ENCODE peak calls at places on chromosomes 1 and 21, in nine cellular contexts. Y is astrocyte, M is GM10248, H is pancreas, O is OCI-LY7, L is HepG2, G is right atrium auricular region, C is endodermal cell, J is mesothelial cell of epicardium. X is an unnamed sample.

GRCh38 chr1:24535021-24535424 is 20.9 kb upstream of the NCMAP start:
- DNase-seq in O (peak), L (no peak), M (peak), G (no peak), J (no peak), Y (no peak), H (no peak), C (peak), X (no peak)

GRCh38 chr1:213393860-213394259 is 342.8 kb downstream of the RPS6KC1 start:
- DNase-seq in L (peak), O (no peak), H (no peak), Y (no peak), C (no peak), G (no peak), J (no peak), M (no peak), X (no peak)

GRCh38 chr1:69568435-69569280 is 936 bp downstream of the LRRC7 start:
- DNase-seq in O (no peak), J (peak), M (peak), L (no peak), G (no peak), C (peak), Y (no peak), H (no peak), X (no peak)

GRCh38 chr1:116433283-116434257 is 60.5 kb downstream of the ATP1A1 start:
- DNase-seq in G (no peak), O (no peak), J (no peak), C (no peak), L (peak), Y (peak), M (no peak), H (peak), X (no peak)

GRCh38 chr1:66262233-66262632 is 271.7 kb upstream of the SGIP1 start:
- DNase-seq in C (no peak), M (no peak), O (no peak), Y (peak), L (no peak), J (no peak), H (no peak), G (no peak), X (no peak)

GRCh38 chr1:91712981-91713841 is 172.7 kb downstream of the TGFBR3 start:
- DNase-seq in Y (no peak), M (peak), L (no peak), O (no peak), J (no peak), C (no peak), H (no peak), G (peak), X (no peak)

GRCh38 chr21:38319781-38320180 is 63.0 kb downstream of the KCNJ15 start:
- DNase-seq in H (no peak), M (no peak), O (no peak), J (no peak), C (no peak), Y (peak), G (no peak), L (no peak), X (no peak)

GRCh38 chr1:3533051-3534048 is 78.0 kb downstream of the MEGF6 start:
- DNase-seq in G (no peak), M (no peak), L (peak), C (peak), O (no peak), Y (no peak), J (no peak), H (no peak), X (no peak)

GRCh38 chr1:85463666-85464496 is 1.1 kb downstream of the DDAH1 start:
- DNase-seq in G (no peak), Y (peak), H (no peak), J (no peak), O (no peak), M (no peak), L (peak), C (no peak), X (no peak)

GRCh38 chr21:44301093-44301492 is 1.2 kb downstream of the PFKL start:
- DNase-seq in C (no peak), Y (no peak), O (peak), L (no peak), H (peak), J (no peak), M (no peak), G (no peak), X (no peak)

GRCh38 chr1:94037392-94038229 is 83.3 kb downstream of the ABCA4 start:
- DNase-seq in H (no peak), G (no peak), O (no peak), Y (no peak), L (no peak), M (peak), J (no peak), C (no peak), X (no peak)

GRCh38 chr1:202551683-202552082 is 158.6 kb downstream of the SYT2 start:
- DNase-seq in M (no peak), H (no peak), G (no peak), L (no peak), C (no peak), O (no peak), J (peak), Y (no peak), X (no peak)

GRCh38 chr21:40243676-40244075 is 376.4 kb downstream of the PCP4 start:
- DNase-seq in J (no peak), O (no peak), H (no peak), Y (no peak), L (no peak), M (no peak), C (no peak), G (no peak), X (no peak)

GRCh38 chr1:58727363-58727762 is 27.5 kb upstream of the MYSM1 start:
- DNase-seq in G (no peak), Y (peak), L (peak), C (no peak), M (no peak), H (no peak), O (no peak), J (no peak), X (no peak)

GRCh38 chr1:6464514-6464836 is 1.5 kb downstream of the TNFRSF25 start:
- DNase-seq in J (no peak), Y (no peak), L (peak), M (no peak), O (no peak), G (no peak), H (peak), C (peak), X (peak)

GRCh38 chr21:46347203-46347550 is 23.2 kb downstream of the PCNT start:
- DNase-seq in O (no peak), M (no peak), H (no peak), C (no peak), L (no peak), J (no peak), G (no peak), Y (no peak), X (no peak)

GRCh38 chr1:34389974-34390373 is 213.3 kb downstream of the C1orf94 start:
- DNase-seq in M (no peak), Y (no peak), L (no peak), J (no peak), O (no peak), C (no peak), H (no peak), G (no peak), X (no peak)

GRCh38 chr1:59315529-59316433 is 18.9 kb downstream of the FGGY start:
- DNase-seq in J (no peak), O (no peak), C (no peak), G (no peak), L (peak), Y (peak), M (no peak), H (no peak), X (no peak)

GRCh38 chr1:62222321-62222720 is 27.7 kb downstream of the L1TD1 start:
- DNase-seq in J (no peak), G (no peak), H (no peak), O (no peak), M (no peak), L (no peak), C (peak), Y (no peak), X (no peak)
- TF ChIP-seq CTCF in J (no peak), G (no peak), H (no peak), O (no peak), M (no peak), L (no peak), C (no peak), Y (no peak), X (no peak)

DNA sequence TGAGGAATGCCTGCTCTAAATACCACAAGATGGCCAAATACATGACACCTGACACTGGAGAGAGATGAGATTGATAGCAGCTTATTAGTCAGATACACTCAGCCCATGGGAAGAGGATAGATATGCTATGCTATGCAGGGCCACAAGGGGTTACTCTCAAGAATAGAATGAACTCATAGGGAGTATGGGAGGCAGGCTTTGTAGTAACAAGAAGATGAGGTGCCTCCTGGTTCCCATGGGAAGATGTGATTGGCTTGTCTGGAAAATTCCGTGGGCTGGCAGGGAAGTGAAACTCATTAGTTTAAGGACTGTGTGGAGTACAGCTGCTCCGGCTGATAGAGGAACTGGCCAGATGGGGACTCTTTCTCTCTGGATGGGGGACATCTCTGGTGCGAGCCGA is 16.5 kb downstream of the CCDC30 start:
- DNase-seq in J (no peak), G (no peak), M (no peak), L (peak), C (peak), Y (peak), O (no peak), H (no peak), X (no peak)
- TF ChIP-seq CTCF in J (no peak), G (no peak), M (no peak), L (no peak), C (peak), Y (peak), O (peak), H (no peak), X (no peak)

DNA sequence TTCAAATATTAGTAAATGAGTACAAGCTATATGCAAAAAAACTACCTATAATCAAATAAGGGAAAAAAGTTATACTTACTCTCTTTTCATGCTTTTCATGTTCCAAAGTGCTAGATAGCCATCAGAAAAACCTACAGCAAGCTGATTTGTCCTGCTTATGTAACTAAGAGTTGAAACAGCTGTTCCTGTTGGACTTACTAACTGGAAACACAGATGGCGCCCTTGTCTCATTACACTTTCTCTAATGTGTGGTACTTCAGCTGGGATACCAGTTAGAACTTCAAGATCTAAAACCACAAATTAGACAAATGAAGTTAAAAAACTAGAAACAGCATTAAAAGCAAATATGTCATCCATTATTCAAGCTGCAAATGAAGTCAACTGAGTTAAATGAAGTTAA is 24.3 kb downstream of the AHCTF1 start:
- DNase-seq in J (no peak), Y (peak), H (no peak), C (no peak), L (peak), O (peak), G (no peak), M (no peak), X (no peak)
- TF ChIP-seq CTCF in J (peak), Y (peak), H (no peak), C (peak), L (peak), O (peak), G (peak), M (peak), X (peak)

DNA sequence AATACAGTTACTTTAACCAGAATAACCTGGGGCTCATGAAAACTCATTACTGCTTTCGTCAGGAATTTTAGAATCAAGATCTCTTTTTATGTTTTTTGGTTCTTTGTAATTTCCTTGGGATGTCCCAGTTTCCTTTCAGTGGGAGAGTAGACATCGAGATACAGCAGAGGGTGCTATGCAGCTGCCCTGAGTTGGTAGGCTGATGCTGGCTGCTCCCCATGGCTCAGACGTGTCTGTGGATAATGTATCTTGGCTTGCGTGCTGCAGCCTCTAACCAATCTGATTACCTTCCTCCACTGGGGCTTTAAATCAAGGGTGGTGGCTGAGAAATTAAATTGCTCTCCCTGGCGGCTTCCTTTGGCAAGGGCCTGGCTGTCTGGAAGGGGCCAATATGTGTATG is 253.7 kb downstream of the CACNA1E start:
- DNase-seq in C (peak), H (no peak), M (no peak), G (no peak), L (no peak), J (no peak), O (no peak), Y (no peak), X (no peak)
- TF ChIP-seq CTCF in C (peak), H (no peak), M (no peak), G (no peak), L (no peak), J (no peak), O (no peak), Y (no peak), X (peak)

GRCh38 chr1:38402230-38402815 is 355.7 kb upstream of the POU3F1 start:
- DNase-seq in H (no peak), M (no peak), O (no peak), C (no peak), L (no peak), G (no peak), Y (no peak), J (no peak), X (no peak)

GRCh38 chr1:38403667-38404066 is 357.1 kb upstream of the POU3F1 start:
- DNase-seq in O (peak), C (peak), J (no peak), G (no peak), Y (no peak), H (no peak), L (no peak), M (no peak), X (no peak)
- TF ChIP-seq CTCF in O (peak), C (peak), J (no peak), G (no peak), Y (no peak), H (no peak), L (peak), M (peak), X (no peak)

GRCh38 chr1:176517484-176517883 is 54.5 kb downstream of the PAPPA2 start:
- DNase-seq in M (no peak), H (no peak), J (no peak), C (peak), L (no peak), G (no peak), Y (peak), O (no peak), X (no peak)

GRCh38 chr1:176515310-176515709 is 52.3 kb downstream of the PAPPA2 start:
- DNase-seq in O (no peak), Y (peak), J (no peak), M (no peak), C (no peak), G (no peak), H (no peak), L (peak), X (peak)

GRCh38 chr1:176512966-176513365 is 50.0 kb downstream of the PAPPA2 start:
- DNase-seq in L (no peak), H (no peak), Y (no peak), C (no peak), J (no peak), G (no peak), O (no peak), M (no peak), X (no peak)
- TF ChIP-seq CTCF in L (no peak), H (no peak), Y (no peak), C (no peak), J (no peak), G (no peak), O (no peak), M (no peak), X (no peak)

GRCh38 chr1:63622847-63623566 is 29.8 kb downstream of the PGM1 start:
- DNase-seq in C (no peak), M (no peak), G (no peak), J (no peak), Y (no peak), O (no peak), H (no peak), L (no peak), X (no peak)

GRCh38 chr1:63626222-63626621 is 33.0 kb downstream of the PGM1 start:
- DNase-seq in H (no peak), G (no peak), L (no peak), J (no peak), M (no peak), Y (no peak), C (no peak), O (no peak), X (no peak)

GRCh38 chr1:63621698-63622097 is 28.5 kb downstream of the PGM1 start:
- DNase-seq in M (no peak), J (peak), Y (peak), O (no peak), H (peak), C (no peak), L (no peak), G (no peak), X (no peak)

GRCh38 chr1:63623952-63624351 is 30.7 kb downstream of the PGM1 start:
- DNase-seq in G (no peak), L (no peak), M (no peak), C (no peak), Y (no peak), H (no peak), J (no peak), O (no peak), X (no peak)

GRCh38 chr1:63624911-63625310 is 31.7 kb downstream of the PGM1 start:
- DNase-seq in G (no peak), Y (peak), H (no peak), O (no peak), L (no peak), J (no peak), M (no peak), C (no peak), X (no peak)
- TF ChIP-seq CTCF in G (no peak), Y (peak), H (no peak), O (no peak), L (no peak), J (peak), M (no peak), C (peak), X (no peak)